ENCODE peak calls at places on chromosomes 5 and 9, in ten cellular contexts. E is AG09319; A is stimulated activated CD8-positive, alpha-beta memory T cell treated with anti-CD3 and anti-CD28 coated beads, Interleukin-2, amount 100 ng/mL, for 48 hours; K is CD4-positive, alpha-beta T cell; U is T-helper 9 cell; Z is stimulated activated CD4-positive, alpha-beta T cell treated with anti-CD3 and anti-CD28 coated beads, Interleukin-15, amount 100 ng/mL, for 24 hours; W is NCI-H510A treated with DMSO at 0.1 percent for 48 hours; B is HCT116; C is activated T-cell treated with anti-CD3 and anti-CD28 coated beads for 1 hour; T is AG20443. O is an unnamed sample.

GRCh38 chr9:107226431-107226830 is 56.6 kb upstream of the RAD23B start:
- DNase-seq in E (no peak), A (no peak), K (no peak), U (no peak), Z (no peak), W (no peak), B (peak), C (no peak), T (no peak), O (no peak)

GRCh38 chr5:168433982-168434381 is 52.3 kb upstream of the RARS1 start:
- DNase-seq in E (no peak), A (no peak), K (no peak), U (no peak), Z (no peak), W (no peak), B (no peak), C (no peak), T (no peak), O (no peak)

GRCh38 chr9:81268048-81268447 is 421.3 kb downstream of the TLE1 start:
- DNase-seq in E (no peak), A (no peak), K (no peak), U (no peak), Z (no peak), W (no peak), B (no peak), C (no peak), T (no peak), O (no peak)

GRCh38 chr5:137845472-137845871 is 22.2 kb upstream of the MYOT start:
- DNase-seq in E (no peak), A (no peak), K (no peak), U (no peak), Z (no peak), W (no peak), B (no peak), C (no peak), T (no peak), O (no peak)

GRCh38 chr9:91023741-91024140 is 222.1 kb downstream of the SYK start:
- DNase-seq in E (no peak), A (no peak), K (no peak), U (no peak), Z (no peak), W (no peak), B (no peak), C (no peak), T (no peak), O (no peak)

GRCh38 chr5:26700759-26701384 is 337.5 kb downstream of the CDH9 start:
- DNase-seq in E (no peak), A (no peak), K (no peak), U (no peak), Z (peak), W (peak), B (no peak), C (no peak), T (no peak), O (no peak)

GRCh38 chr5:149500922-149501582 is 50.2 kb downstream of the CSNK1A1 start:
- DNase-seq in E (no peak), A (no peak), K (no peak), U (no peak), Z (no peak), W (no peak), B (no peak), C (no peak), T (peak), O (no peak)

GRCh38 chr5:9782806-9783560 is 152.8 kb upstream of the TAS2R1 start:
- DNase-seq in E (peak), A (no peak), K (no peak), U (no peak), Z (no peak), W (no peak), B (no peak), C (no peak), T (peak), O (no peak)

GRCh38 chr5:59055745-59056448 is 473.0 kb downstream of the RAB3C start:
- DNase-seq in E (no peak), A (no peak), K (no peak), U (no peak), Z (no peak), W (no peak), B (no peak), C (no peak), T (no peak), O (no peak)